ENCODE peak calls at places on chromosomes 4 and X, in six cellular contexts. Z, J, W, C, I and R are unnamed samples.

GRCh38 chr4:94160774-94161173 is 46.9 kb upstream of the SMARCAD1 start:
- DNase-seq in Z (no peak), J (no peak), W (no peak), C (no peak), I (no peak), R (no peak)

GRCh38 chr4:113901994-113902787 is 77.3 kb downstream of the ARSJ start:
- DNase-seq in Z (no peak), J (no peak), W (no peak), C (no peak), I (no peak), R (no peak)

GRCh38 chr4:141142423-141142822 is 9.2 kb upstream of the RNF150 start:
- DNase-seq in Z (no peak), J (peak; percentile 14), W (no peak), C (no peak), I (no peak), R (no peak)

GRCh38 chr4:122783301-122784215 is 43.1 kb upstream of the FGF2 start:
- DNase-seq in Z (no peak), J (peak; percentile 94), W (peak; percentile 58), C (peak; percentile 76), I (peak; percentile 66), R (peak; percentile 30)

GRCh38 chr4:74874785-74875367 is 58.0 kb upstream of the PARM1 start:
- DNase-seq in Z (peak; percentile 26), J (peak; percentile 91), W (no peak), C (no peak), I (no peak), R (peak; percentile 24)

GRCh38 chrX:110167952-110168451 is 149.9 kb downstream of the AMMECR1 start:
- DNase-seq in Z (no peak), J (peak; percentile 32), W (peak; percentile 14), C (no peak), I (no peak), R (no peak)

GRCh38 chr4:7804759-7805385 is 134.8 kb downstream of the AFAP1 start:
- DNase-seq in Z (no peak), J (no peak), W (no peak), C (no peak), I (no peak), R (no peak)

GRCh38 chrX:15943393-15943792 is 88.8 kb upstream of the AP1S2 start:
- DNase-seq in Z (no peak), J (no peak), W (no peak), C (no peak), I (no peak), R (no peak)

GRCh38 chr4:103095080-103095479 is 4.6 kb downstream of the BDH2 start:
- DNase-seq in Z (no peak), J (no peak), W (no peak), C (no peak), I (no peak), R (no peak)

DNA sequence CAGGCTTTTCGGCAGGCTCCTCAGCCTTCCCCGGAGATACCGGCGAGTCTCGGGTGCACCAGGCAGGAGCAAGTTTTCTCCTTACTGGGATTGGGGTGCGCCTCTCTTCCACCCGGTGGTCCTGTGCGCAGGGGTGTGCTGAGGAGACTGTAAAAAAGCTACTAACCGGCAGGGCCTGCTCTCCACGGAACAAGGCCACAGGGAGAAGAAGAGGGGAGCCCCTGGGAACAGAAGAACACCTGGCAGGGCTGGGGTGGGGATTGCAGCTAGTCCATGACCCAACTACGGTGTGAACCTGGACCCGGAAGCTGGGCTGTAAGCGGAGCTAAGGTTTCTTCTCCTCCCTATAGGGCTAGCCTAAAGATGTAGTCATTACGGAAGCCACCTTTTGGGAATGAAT is 17.7 kb upstream of the ZIC3 start:
- DNase-seq in Z (no peak), J (no peak), W (no peak), C (no peak), I (no peak), R (no peak)
- H3K9me3 ChIP-seq in Z (no peaks in the 10 kb centered on the region), J (no peaks in the 10 kb centered on the region), W (no peaks in the 10 kb centered on the region), C (no peaks in the 10 kb centered on the region), I (no peaks in the 10 kb centered on the region), R (no peaks in the 10 kb centered on the region)

GRCh38 chrX:14896273-14896672 is 23.1 kb downstream of the MOSPD2 start:
- DNase-seq in Z (no peak), J (no peak), W (no peak), C (no peak), I (no peak), R (no peak)

GRCh38 chrX:14903891-14904290 is 30.7 kb downstream of the MOSPD2 start:
- DNase-seq in Z (no peak), J (no peak), W (no peak), C (no peak), I (no peak), R (no peak)

GRCh38 chrX:14897042-14897441 is 23.8 kb downstream of the MOSPD2 start:
- DNase-seq in Z (no peak), J (no peak), W (no peak), C (no peak), I (no peak), R (no peak)

GRCh38 chrX:14902536-14902935 is 29.3 kb downstream of the MOSPD2 start:
- DNase-seq in Z (no peak), J (no peak), W (no peak), C (no peak), I (no peak), R (no peak)

DNA sequence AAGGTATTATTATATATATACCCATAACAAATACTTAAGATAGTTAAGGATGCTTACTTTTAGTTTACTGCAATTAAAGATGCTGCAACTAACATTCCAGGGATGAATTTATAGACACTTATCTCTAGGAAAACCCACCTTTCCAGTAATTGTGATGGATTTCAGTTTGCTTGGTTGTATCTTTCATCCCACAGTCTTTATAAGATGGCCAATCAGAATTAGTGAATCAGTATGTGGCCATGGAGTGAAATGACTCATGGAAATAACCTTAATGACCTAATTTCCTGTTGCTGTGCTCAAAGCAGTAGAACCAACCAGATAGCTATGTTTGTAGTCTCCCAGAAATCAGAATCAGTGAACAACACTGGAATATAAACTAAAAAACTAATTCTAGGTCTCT is 26.4 kb downstream of the MOSPD2 start:
- DNase-seq in Z (no peak), J (peak; percentile 49), W (no peak), C (no peak), I (no peak), R (no peak)
- H3K27ac ChIP-seq in Z (no peak overlapping the region), J (no peak overlapping the region), W (no peak overlapping the region), C (no peak overlapping the region), I (no peak overlapping the region), R (peak overlapping the region; percentile 19)

GRCh38 chr4:100168521-100168920 is 21.7 kb downstream of the DDIT4L start:
- DNase-seq in Z (no peak), J (peak; percentile 17), W (no peak), C (no peak), I (no peak), R (no peak)

GRCh38 chr4:100165809-100166208 is 24.5 kb downstream of the DDIT4L start:
- DNase-seq in Z (no peak), J (no peak), W (no peak), C (no peak), I (no peak), R (no peak)

GRCh38 chr4:100169796-100170485 is 20.3 kb downstream of the DDIT4L start:
- DNase-seq in Z (no peak), J (no peak), W (no peak), C (no peak), I (no peak), R (no peak)

GRCh38 chr4:100164808-100165760 is 25.2 kb downstream of the DDIT4L start:
- DNase-seq in Z (no peak), J (no peak), W (no peak), C (no peak), I (no peak), R (no peak)

GRCh38 chr4:100166297-100167034 is 23.8 kb downstream of the DDIT4L start:
- DNase-seq in Z (no peak), J (no peak), W (no peak), C (no peak), I (no peak), R (no peak)
- H3K9me3 ChIP-seq in Z (peaks cover 12% of the 10 kb centered on the region), J (no peaks in the 10 kb centered on the region), W (peaks cover 5% of the 10 kb centered on the region), C (no peaks in the 10 kb centered on the region), I (peaks cover 15% of the 10 kb centered on the region), R (no peaks in the 10 kb centered on the region)

GRCh38 chr4:118762753-118763477 is 73.0 kb downstream of the SEC24D start:
- DNase-seq in Z (no peak), J (peak; percentile 77), W (no peak), C (no peak), I (no peak), R (no peak)
- H3K27ac ChIP-seq in Z (no peak overlapping the region), J (no peak overlapping the region), W (peak overlapping the region; percentile 78), C (peak overlapping the region; percentile 89), I (peak overlapping the region; percentile 89), R (peak overlapping the region; percentile 86)

GRCh38 chrX:30793075-30793766 is 95.8 kb downstream of the TAB3 start:
- DNase-seq in Z (no peak), J (no peak), W (no peak), C (no peak), I (no peak), R (no peak)
- H3K9me3 ChIP-seq in Z (no peaks in the 10 kb centered on the region), J (no peaks in the 10 kb centered on the region), W (no peaks in the 10 kb centered on the region), C (peaks cover 53% of the 10 kb centered on the region), I (no peaks in the 10 kb centered on the region), R (no peaks in the 10 kb centered on the region)

GRCh38 chr4:125323547-125324100 is 8.9 kb downstream of the FAT4 start:
- DNase-seq in Z (no peak), J (peak; percentile 75), W (no peak), C (no peak), I (no peak), R (no peak)
- H3K27ac ChIP-seq in Z (no peak overlapping the region), J (no peak overlapping the region), W (peak overlapping the region; percentile 51), C (no peak overlapping the region), I (peak overlapping the region; percentile 63), R (no peak overlapping the region)

GRCh38 chr4:137467537-137467936 is 64.8 kb downstream of the PCDH18 start:
- DNase-seq in Z (no peak), J (no peak), W (no peak), C (no peak), I (no peak), R (no peak)
- H3K9me3 ChIP-seq in Z (no peaks in the 10 kb centered on the region), J (no peaks in the 10 kb centered on the region), W (no peaks in the 10 kb centered on the region), C (no peaks in the 10 kb centered on the region), I (peaks cover 27% of the 10 kb centered on the region), R (no peaks in the 10 kb centered on the region)

GRCh38 chr4:168955674-168956073 is 54.4 kb downstream of the CBR4 start:
- DNase-seq in Z (no peak), J (no peak), W (no peak), C (no peak), I (no peak), R (no peak)
- H3K27ac ChIP-seq in Z (no peak overlapping the region), J (no peak overlapping the region), W (no peak overlapping the region), C (no peak overlapping the region), I (no peak overlapping the region), R (no peak overlapping the region)

GRCh38 chrX:26873736-26874135 is 589.4 kb downstream of the PPP4R3C start:
- DNase-seq in Z (no peak), J (no peak), W (no peak), C (no peak), I (no peak), R (no peak)
- H3K9me3 ChIP-seq in Z (no peaks in the 10 kb centered on the region), J (no peaks in the 10 kb centered on the region), W (no peaks in the 10 kb centered on the region), C (no peaks in the 10 kb centered on the region), I (no peaks in the 10 kb centered on the region), R (no peaks in the 10 kb centered on the region)